ENCODE peak calls at places on chromosome 7, in four cellular contexts. B is PC-3, W is DND-41, T is IMR-90. C is an unnamed sample.

GRCh38 chr7:6026917-6027316 is 4.3 kb upstream of the ANKRD61 start:
- DNase-seq in W (no peak), T (no peak), B (no peak), C (no peak)

GRCh38 chr7:23294549-23295400 is 4.4 kb upstream of the MALSU1 start:
- DNase-seq in W (no peak), T (no peak), B (no peak), C (no peak)

GRCh38 chr7:66507764-66508296 is 120.9 kb upstream of the KCTD7 start:
- DNase-seq in W (no peak), B (no peak), T (no peak), C (no peak)

GRCh38 chr7:16416289-16417282 is 4.8 kb downstream of the CRPPA start:
- DNase-seq in W (no peak), B (peak; percentile 78), T (peak; percentile 67), C (peak; percentile 70)

GRCh38 chr7:86965727-86966120 is 93.7 kb downstream of the ELAPOR2 start:
- DNase-seq in T (no peak), W (no peak), B (no peak), C (no peak)

GRCh38 chr7:99024066-99024465 is 119.8 kb downstream of the SMURF1 start:
- DNase-seq in T (no peak), W (no peak), B (no peak), C (no peak)

GRCh38 chr7:127598318-127598717 is 4.8 kb downstream of the FSCN3 start:
- DNase-seq in B (peak; percentile 19), W (no peak), T (no peak), C (peak; percentile 21)

GRCh38 chr7:138032186-138032585 is 30.3 kb upstream of the CREB3L2 start:
- DNase-seq in B (no peak), W (no peak), T (no peak), C (no peak)

GRCh38 chr7:117212969-117213877 is 109.6 kb downstream of the WNT2 start:
- DNase-seq in W (peak; percentile 65), T (peak; percentile 75), B (peak; percentile 78), C (peak; percentile 71)

GRCh38 chr7:115409682-115410426 is 488.0 kb downstream of the MDFIC start:
- DNase-seq in W (no peak), T (no peak), B (no peak), C (no peak)

GRCh38 chr7:98281757-98282652 is 519 bp downstream of the BRI3 start:
- DNase-seq in B (no peak), T (no peak), W (no peak), C (no peak)

GRCh38 chr7:70416611-70417010 is 715.3 kb upstream of the GALNT17 start:
- DNase-seq in W (no peak), B (no peak), T (no peak), C (no peak)

DNA sequence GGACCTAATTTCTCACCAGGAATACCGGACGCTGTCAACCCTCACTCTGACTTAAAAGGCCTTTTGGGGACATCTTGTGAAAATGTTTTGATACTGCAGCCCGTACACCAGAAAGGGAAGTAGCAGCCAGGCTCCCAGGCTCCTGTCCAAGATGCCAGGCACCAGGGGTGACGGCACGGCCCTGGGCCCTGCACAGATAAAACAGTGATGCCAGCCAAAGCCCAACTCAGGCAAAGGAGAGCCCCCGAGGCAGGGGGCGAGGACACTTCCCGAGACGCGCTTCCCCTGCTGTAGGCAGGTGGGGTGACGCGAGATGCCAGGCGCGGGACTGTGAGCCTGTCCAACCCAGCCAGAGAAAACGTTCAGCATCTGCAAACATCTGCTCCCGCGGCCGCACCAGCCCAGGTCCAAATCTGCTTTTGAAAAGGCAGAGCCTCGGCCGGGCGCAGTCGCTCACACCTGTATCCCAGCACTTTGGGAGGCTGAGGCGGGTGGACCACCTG is 15.7 kb downstream of the ZFAND2A start:
- DNase-seq in W (no peak), B (peak; percentile 54), T (no peak), C (peak; percentile 39)
- TF ChIP-seq CTCF in W (peak; percentile 30), B (peak; percentile 48), T (peak; percentile 16), C (peak; percentile 42)

GRCh38 chr7:108049962-108050361 is 47.0 kb upstream of the LAMB1 start:
- DNase-seq in W (peak; percentile 11), T (no peak), B (no peak), C (no peak)

GRCh38 chr7:108046952-108047506 is 44.1 kb upstream of the LAMB1 start:
- DNase-seq in T (no peak), B (no peak), W (no peak), C (peak; percentile 79)

GRCh38 chr7:108051449-108051848 is 48.5 kb upstream of the LAMB1 start:
- DNase-seq in B (no peak), W (no peak), T (peak; percentile 49), C (no peak)

GRCh38 chr7:108045669-108046068 is 42.7 kb upstream of the LAMB1 start:
- DNase-seq in W (no peak), T (peak; percentile 56), B (no peak), C (no peak)

DNA sequence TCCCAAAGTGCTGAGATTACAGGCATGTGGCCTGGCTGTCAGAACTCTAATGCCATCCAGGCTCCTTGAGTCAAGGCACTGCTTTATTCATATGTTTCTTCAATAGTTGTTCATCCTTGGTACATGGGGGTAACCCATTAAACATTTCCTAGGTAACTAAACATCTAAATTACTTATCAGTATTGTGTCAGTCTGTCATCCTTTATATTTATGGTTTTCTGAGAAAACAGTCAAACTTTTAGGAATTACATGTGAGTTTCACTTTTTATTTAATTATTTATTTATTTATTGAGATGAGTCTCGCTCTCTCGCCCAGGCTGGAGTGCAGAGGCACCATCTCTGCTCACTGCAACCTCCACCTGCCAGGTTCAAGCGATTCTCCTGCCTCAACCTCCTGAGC is 45.5 kb upstream of the LAMB1 start:
- DNase-seq in B (no peak), W (no peak), T (no peak), C (no peak)
- H3K4me3 ChIP-seq in B (no peak overlapping the region), W (no peak overlapping the region), T (no peak overlapping the region), C (no peak overlapping the region)

DNA sequence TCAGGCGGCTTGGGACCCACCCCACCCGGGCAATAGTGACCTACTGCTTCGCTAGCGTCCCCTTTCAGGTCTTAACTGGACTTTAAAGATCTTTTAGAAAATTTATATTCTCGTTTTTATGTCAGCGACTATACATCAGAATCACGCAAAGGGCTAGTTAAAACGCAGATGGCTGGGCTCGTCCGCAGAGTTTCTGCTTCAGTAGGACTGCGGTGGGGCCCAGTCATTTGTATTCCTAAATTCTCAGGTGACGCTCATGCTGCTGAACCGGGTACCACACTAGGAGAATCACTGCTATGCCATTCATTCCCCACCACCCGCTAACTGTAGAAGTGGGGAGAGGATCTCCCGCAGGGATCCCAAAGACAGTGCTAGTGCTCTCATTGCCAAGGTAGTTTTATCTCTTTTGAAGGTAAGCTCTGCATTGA is 12.0 kb upstream of the SP8 start:
- DNase-seq in W (no peak), T (no peak), B (no peak), C (no peak)
- TF ChIP-seq CTCF in W (no peak), T (no peak), B (no peak), C (no peak)

DNA sequence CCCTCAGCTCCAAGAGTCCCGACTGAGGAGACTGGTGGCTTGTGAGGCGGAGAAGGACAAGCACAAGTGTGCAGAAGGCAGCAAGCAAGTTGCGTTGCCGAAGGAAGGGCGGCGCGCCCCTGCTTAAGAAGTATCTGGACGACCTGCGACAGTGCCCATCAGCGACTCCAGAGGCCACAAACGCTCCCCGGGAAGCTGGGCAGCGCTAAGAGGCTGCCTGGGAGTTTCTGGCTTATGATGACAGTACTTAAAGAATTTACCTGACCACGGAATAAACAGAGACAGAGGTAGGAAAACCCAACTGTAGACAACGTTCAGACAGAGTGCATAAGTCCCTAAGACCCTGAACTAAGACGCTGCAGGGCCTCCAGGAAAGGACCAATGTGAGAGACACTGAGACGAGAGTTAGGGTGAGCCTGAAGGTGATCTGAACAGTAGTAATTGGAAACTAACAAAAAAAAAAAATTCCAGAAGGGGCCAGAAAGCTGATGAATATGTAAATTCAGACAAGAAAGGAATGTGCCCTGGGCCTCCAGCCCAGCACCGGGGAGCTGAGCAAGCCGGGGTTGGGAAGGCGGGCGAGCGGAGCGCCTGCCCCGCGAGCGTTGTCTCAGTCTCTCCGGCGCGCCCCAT is 1.0 kb downstream of the OSBPL3 start:
- DNase-seq in T (no peak), B (peak; percentile 50), W (peak; percentile 20), C (peak; percentile 43)
- H3K4me3 ChIP-seq in T (peak overlapping the region; percentile 77), B (peak overlapping the region; percentile 72), W (peak overlapping the region; percentile 71), C (peak overlapping the region; percentile 72)

GRCh38 chr7:47231627-47232026 is 350.3 kb downstream of the TNS3 start:
- DNase-seq in W (no peak), B (no peak), T (no peak), C (no peak)

GRCh38 chr7:47236480-47237208 is 345.3 kb downstream of the TNS3 start:
- DNase-seq in W (no peak), B (no peak), T (no peak), C (no peak)

GRCh38 chr7:47233996-47234395 is 347.9 kb downstream of the TNS3 start:
- DNase-seq in W (no peak), T (no peak), B (no peak), C (no peak)

GRCh38 chr7:47231081-47231480 is 350.8 kb downstream of the TNS3 start:
- DNase-seq in T (no peak), B (no peak), W (no peak), C (no peak)

GRCh38 chr7:47232751-47233412 is 349.0 kb downstream of the TNS3 start:
- DNase-seq in B (peak; percentile 34), W (no peak), T (no peak), C (no peak)
- TF ChIP-seq CTCF in B (peak; percentile 33), W (no peak), T (no peak), C (no peak)

GRCh38 chr7:50781894-50782293 is 802 bp downstream of the GRB10 start:
- DNase-seq in W (no peak), T (no peak), B (no peak), C (no peak)
- H3K4me3 ChIP-seq in W (no peak overlapping the region), T (no peak overlapping the region), B (peak overlapping the region; percentile 68), C (peak overlapping the region; percentile 32)

DNA sequence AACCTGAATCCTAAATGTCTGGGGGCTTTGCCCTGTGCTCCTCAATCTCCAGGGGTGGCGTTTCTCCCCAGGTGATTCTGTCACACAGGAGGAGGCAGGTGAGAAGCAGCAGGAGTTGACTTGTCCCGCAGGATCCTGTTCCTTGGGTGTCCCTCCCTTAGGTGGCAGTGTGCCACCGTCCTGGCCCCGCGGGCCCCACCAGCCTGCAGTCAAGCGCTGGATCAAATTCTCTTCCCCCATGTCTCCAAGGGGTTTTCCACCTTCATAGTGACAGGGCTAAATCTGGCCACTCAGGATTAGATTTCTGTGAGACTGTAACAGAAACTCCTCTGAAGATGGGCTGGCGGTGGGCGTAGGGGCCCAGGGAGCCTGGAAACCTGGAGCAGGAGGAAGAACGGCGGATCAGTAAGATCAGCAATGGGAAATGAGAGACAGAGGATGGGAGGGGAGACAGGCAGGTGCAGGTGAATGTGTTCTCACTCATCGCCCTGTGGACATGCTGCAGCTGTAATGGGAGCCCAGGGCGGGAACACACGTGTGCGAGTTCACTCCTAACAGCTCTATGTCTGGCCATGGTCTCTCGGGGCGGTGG is 329.2 kb upstream of the COBL start:
- DNase-seq in T (no peak), W (no peak), B (no peak), C (no peak)
- TF ChIP-seq CTCF in T (no peak), W (no peak), B (no peak), C (no peak)

C was measured in epithelial cell of esophagus.